ENCODE peak calls at places on chromosomes 5 and 9, in four cellular contexts. L is A549, X is IMR-90, N is GM12878. S is an unnamed sample.

GRCh38 chr9:87554177-87554940 is 56.7 kb downstream of the DAPK1 start:
- DNase-seq in L (no peak), X (no peak), N (no peak), S (no peak)

GRCh38 chr5:152592416-152592815 is 187.3 kb upstream of the NMUR2 start:
- DNase-seq in L (no peak), X (no peak), N (no peak), S (no peak)

GRCh38 chr9:101028346-101029299 is at the start of gene PLPPR1:
- DNase-seq in L (peak; percentile 44), X (peak; percentile 3), N (no peak), S (no peak)

GRCh38 chr5:135846311-135846710 is 11.8 kb downstream of the SLC25A48 start:
- DNase-seq in L (no peak), X (no peak), N (no peak), S (no peak)

GRCh38 chr5:141960018-141960417 is 2.0 kb upstream of the PCDH12 start:
- DNase-seq in L (no peak), X (no peak), N (no peak), S (peak; percentile 34)

GRCh38 chr9:87606921-87607521 is 109.4 kb downstream of the DAPK1 start:
- DNase-seq in L (peak; percentile 24), X (peak; percentile 59), N (no peak), S (no peak)

GRCh38 chr9:108924436-108924835 is 9.5 kb downstream of the ELP1 start:
- DNase-seq in L (no peak), X (no peak), N (no peak), S (no peak)

GRCh38 chr5:153816870-153817269 is 221.8 kb downstream of the FAM114A2 start:
- DNase-seq in L (no peak), X (no peak), N (no peak), S (no peak)

GRCh38 chr5:12647613-12648012 is 743.4 kb upstream of the CTNND2 start:
- DNase-seq in L (no peak), X (no peak), N (no peak), S (no peak)

GRCh38 chr5:115586525-115587146 is 15.6 kb downstream of the TICAM2 start:
- DNase-seq in L (peak; percentile 14), X (peak; percentile 54), N (no peak), S (peak; percentile 15)

GRCh38 chr9:129073404-129073803 is 7.5 kb upstream of the DOLPP1 start:
- DNase-seq in L (no peak), X (no peak), N (no peak), S (no peak)

GRCh38 chr9:115132648-115133047 is 14.7 kb upstream of the TNC start:
- DNase-seq in L (no peak), X (peak; percentile 89), N (no peak), S (no peak)

GRCh38 chr5:37717613-37718431 is 122.0 kb downstream of the GDNF start:
- DNase-seq in L (peak; percentile 27), X (peak; percentile 88), N (no peak), S (peak; percentile 55)

GRCh38 chr5:177389368-177390169 is 5.3 kb downstream of the SLC34A1 start:
- DNase-seq in L (no peak), X (peak; percentile 96), N (peak; percentile 71), S (no peak)
- TF ChIP-seq ELK1 in L (no peak), X (no peak), N (no peak), S (no peak)

DNA sequence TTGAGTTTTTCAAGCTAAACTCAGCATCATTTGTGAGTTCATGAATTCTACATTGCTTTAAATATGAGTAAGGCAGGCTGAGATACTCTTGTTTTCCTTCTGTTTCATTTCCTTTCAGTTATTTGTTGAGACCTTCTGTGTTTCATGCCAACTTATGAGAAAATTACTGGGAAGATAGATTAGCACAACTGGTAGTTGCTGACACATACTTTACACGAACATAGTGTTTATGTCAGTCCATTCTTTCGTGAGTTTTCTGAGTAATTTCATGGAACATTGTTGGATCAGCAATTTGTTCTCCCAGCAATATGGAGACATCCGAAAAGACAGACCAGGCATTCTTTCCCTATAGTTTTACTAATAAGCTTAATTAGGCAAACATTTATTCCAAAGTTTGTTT is 102.0 kb upstream of the SMC5 start:
- DNase-seq in L (no peak), X (peak; percentile 73), N (no peak), S (no peak)
- TF ChIP-seq BHLHE40 in L (no peak), X (no peak), N (no peak), S (no peak)

DNA sequence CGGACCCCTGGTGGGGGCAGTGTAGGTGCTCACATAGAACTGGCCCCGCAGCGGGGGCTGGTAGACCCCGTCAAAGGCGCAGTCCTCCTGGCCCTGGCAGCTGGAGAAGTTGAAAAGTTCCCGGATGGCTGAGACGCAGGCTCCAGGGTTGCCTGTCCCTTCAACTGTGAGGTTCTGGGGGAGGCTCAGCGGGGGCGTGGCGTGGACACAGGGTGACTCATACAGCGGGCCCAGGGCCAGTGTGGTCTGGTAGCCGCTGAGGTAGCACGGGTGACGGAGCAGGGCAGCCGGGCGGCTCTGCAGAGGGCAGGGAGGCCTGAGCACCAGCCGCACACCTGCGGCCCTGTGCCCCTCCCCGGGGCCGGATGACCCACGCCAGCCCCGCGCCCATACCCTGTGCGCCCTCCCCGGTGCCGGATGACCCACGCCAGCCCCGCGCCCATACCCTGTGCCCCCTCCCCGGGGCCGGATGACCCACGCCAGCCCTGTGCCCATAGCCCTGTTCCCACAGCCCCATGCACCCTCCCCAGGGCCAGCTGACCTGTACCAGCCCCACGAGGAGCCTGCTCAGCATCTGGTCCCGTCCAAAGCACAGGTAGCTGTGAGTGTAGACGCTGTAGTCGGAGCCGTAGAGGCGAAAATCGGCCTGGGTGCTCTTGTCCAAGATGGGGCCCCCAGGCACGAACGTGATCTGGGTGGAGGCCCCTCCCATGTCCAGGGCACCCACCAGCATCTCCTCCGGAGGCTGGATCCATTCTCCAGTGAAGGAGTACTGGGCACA is 5.0 kb downstream of the ENTPD8 start:
- DNase-seq in L (peak; percentile 96), X (peak; percentile 76), N (no peak), S (peak; percentile 91)
- TF ChIP-seq ELK1 in L (no peak), X (no peak), N (no peak), S (no peak)

DNA sequence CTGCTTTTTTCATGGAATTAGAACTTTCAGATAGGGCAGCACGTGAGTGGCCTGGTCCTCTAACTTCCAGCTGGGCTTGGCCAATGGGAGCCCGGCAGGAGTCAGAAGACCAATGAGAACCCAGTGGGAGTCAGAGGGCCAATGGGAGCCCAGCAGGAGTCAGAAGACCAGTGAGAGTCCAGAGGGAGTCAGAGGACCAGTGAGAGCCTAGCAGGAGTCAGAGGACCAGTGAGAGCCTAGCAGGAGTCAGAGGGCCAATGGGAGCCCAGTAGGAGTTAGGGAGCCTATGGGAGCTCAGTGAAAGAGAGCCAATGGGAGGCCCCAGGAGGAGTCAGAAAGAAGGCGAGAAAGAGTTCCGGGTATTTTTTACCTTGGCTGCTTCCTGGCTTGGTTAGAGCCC is 191.0 kb downstream of the GABBR2 start:
- DNase-seq in L (no peak), X (no peak), N (no peak), S (peak; percentile 34)
- TF ChIP-seq BHLHE40 in L (no peak), X (no peak), N (no peak), S (no peak)

DNA sequence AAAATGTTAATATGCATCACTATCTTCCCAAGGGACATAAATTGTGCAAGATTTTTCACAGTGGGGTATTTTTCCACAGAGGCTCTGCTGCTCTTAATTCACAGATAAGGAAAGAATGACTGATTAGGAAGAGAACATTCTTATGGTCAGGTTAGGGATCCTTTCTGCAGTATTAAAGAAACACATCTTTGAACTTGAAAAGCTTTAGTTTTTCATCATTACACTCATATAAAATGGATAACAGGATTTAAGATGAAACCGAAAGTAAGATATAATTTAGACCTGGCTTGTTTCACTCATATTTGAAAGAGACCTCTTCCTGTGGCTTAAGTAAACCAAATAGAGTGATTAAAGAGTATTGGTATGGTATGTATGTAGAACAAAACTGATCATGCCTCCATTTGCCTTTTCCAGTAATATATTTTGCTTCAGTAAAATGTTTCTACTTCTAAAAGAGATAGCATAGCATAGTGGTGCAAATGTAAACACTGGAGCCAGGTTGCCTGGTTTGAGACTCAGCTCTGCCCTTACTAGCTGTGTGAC is 160.0 kb downstream of the PRR16 start:
- DNase-seq in L (no peak), X (peak; percentile 73), N (no peak), S (no peak)
- TF ChIP-seq ELK1 in L (no peak), X (no peak), N (no peak), S (no peak)

DNA sequence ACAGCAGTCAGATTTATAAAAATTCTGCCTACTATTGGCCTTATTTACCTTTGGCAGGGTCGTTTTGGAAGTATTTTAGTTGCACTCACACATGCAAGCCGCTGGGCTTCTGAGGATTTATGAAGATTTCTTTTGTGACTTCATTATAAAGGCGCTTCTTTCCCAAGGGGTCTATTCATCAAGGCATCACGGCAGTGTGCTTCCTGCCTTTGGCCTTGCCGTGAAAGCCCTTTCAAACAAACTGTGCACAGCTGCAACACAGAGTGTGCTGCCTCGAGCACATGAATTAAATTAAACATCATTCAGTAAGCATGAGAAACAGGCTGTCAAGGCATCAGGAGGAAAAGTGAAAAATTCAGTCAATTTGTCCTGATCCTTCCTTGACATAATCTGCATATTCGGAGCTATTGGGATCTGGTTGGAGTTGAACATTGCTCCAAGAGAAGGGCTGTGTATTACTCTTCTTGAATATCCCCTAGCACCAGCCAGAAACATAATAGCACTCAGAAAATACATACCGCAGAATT is 123.0 kb upstream of the PUM3 start:
- DNase-seq in L (no peak), X (no peak), N (no peak), S (no peak)
- TF ChIP-seq BHLHE40 in L (no peak), X (no peak), N (no peak), S (no peak)

GRCh38 chr5:132049093-132049492 is 11.4 kb upstream of the IL3 start:
- DNase-seq in L (no peak), X (no peak), N (no peak), S (no peak)
- TF ChIP-seq ELK1 in L (no peak), X (no peak), N (no peak), S (no peak)

GRCh38 chr5:83927140-83927733 is 206.6 kb upstream of the HAPLN1 start:
- DNase-seq in L (peak; percentile 16), X (peak; percentile 64), N (no peak), S (peak; percentile 26)
- TF ChIP-seq BHLHE40 in L (no peak), X (no peak), N (no peak), S (no peak)

GRCh38 chr5:160173-160510 is 31.2 kb upstream of the LRRC14B start:
- DNase-seq in L (no peak), X (peak; percentile 65), N (no peak), S (no peak)
- TF ChIP-seq ELK1 in L (no peak), X (no peak), N (no peak), S (no peak)